ENCODE peak calls at places on chromosomes 16 and 17, in five cellular contexts. Q, D, R, B and A are unnamed samples.

GRCh38 chr16:85650864-85651811 is 37.6 kb downstream of the GINS2 start:
- DNase-seq in D (no peak), Q (no peak), R (no peak), B (peak), A (no peak)

GRCh38 chr16:80759419-80760162 is 44.8 kb downstream of the CDYL2 start:
- DNase-seq in D (no peak), R (no peak), B (no peak), Q (no peak), A (no peak)

GRCh38 chr17:39787038-39787437 is 49.3 kb downstream of the GRB7 start:
- DNase-seq in Q (no peak), R (no peak), D (no peak), B (no peak), A (no peak)

GRCh38 chr17:17119533-17119932 is 77.3 kb downstream of the MPRIP start:
- DNase-seq in Q (peak), D (no peak), B (peak), R (peak), A (no peak)

GRCh38 chr16:35559911-35560636 is 2100.7 kb downstream of the TP53TG3F start:
- DNase-seq in Q (no peak), B (no peak), R (peak), D (no peak), A (no peak)

GRCh38 chr17:1197781-1198490 is 18.2 kb upstream of the ABR start:
- DNase-seq in Q (peak), R (no peak), B (peak), D (peak), A (no peak)

GRCh38 chr16:77599793-77600415 is 122.4 kb upstream of the NUDT7 start:
- DNase-seq in Q (peak), B (no peak), D (no peak), R (peak), A (no peak)

GRCh38 chr17:73318861-73319260 is 7.1 kb upstream of the CDC42EP4 start:
- DNase-seq in D (no peak), Q (no peak), B (no peak), R (no peak), A (no peak)

GRCh38 chr17:44409309-44410028 is 20.0 kb upstream of the ITGA2B start:
- DNase-seq in B (no peak), Q (no peak), R (no peak), D (no peak), A (no peak)

GRCh38 chr17:2423271-2423670 is 22.4 kb upstream of the MNT start:
- DNase-seq in Q (no peak), R (peak), D (no peak), B (no peak), A (no peak)

GRCh38 chr17:44569459-44569858 is 12.2 kb downstream of the FZD2 start:
- DNase-seq in D (no peak), B (no peak), R (no peak), Q (no peak), A (no peak)

GRCh38 chr16:54921229-54921824 is 9.3 kb upstream of the IRX5 start:
- DNase-seq in D (no peak), B (peak), R (peak), Q (peak), A (no peak)

GRCh38 chr16:57809843-57810196 is 7.5 kb upstream of the KIFC3 start:
- DNase-seq in B (no peak), D (no peak), Q (no peak), R (peak), A (no peak)

GRCh38 chr16:29675811-29676643 is 3.0 kb upstream of the QPRT start:
- DNase-seq in Q (peak), D (no peak), R (peak), B (peak), A (no peak)

GRCh38 chr16:85310868-85311585 is 198.8 kb upstream of the CIBAR2 start:
- DNase-seq in D (no peak), Q (no peak), B (no peak), R (no peak), A (no peak)

GRCh38 chr16:27428035-27428785 is 26.2 kb downstream of the IL21R start:
- DNase-seq in Q (no peak), B (no peak), R (no peak), D (no peak), A (no peak)

GRCh38 chr16:66130296-66130910 is 236.1 kb upstream of the CDH5 start:
- DNase-seq in D (no peak), R (no peak), Q (peak), B (peak), A (peak)

GRCh38 chr17:58837699-58838098 is 82.0 kb downstream of the PPM1E start:
- DNase-seq in R (no peak), B (no peak), Q (no peak), D (no peak), A (no peak)

GRCh38 chr16:2819179-2819938 is 2.3 kb downstream of the PRSS21 start:
- DNase-seq in B (no peak), R (no peak), Q (no peak), D (no peak), A (no peak)

GRCh38 chr16:23504076-23504452 is 6.2 kb downstream of the GGA2 start:
- DNase-seq in R (peak), D (peak), B (peak), Q (peak), A (peak)

GRCh38 chr16:62872339-62872738 is 836.1 kb upstream of the CDH8 start:
- DNase-seq in B (no peak), D (no peak), Q (no peak), R (no peak), A (no peak)

GRCh38 chr17:8954339-8954738 is 11.2 kb downstream of the PIK3R5 start:
- DNase-seq in Q (no peak), R (no peak), D (peak), B (no peak), A (no peak)

GRCh38 chr17:1725642-1726511 is 1.4 kb downstream of the WDR81 start:
- DNase-seq in R (no peak), B (no peak), Q (no peak), D (no peak), A (no peak)

GRCh38 chr17:64499805-64500486 is 3.1 kb upstream of the POLG2 start:
- DNase-seq in D (no peak), B (peak), Q (peak), R (peak), A (no peak)

GRCh38 chr17:4485676-4486646 is 12.7 kb upstream of the SPNS2 start:
- DNase-seq in Q (no peak), B (no peak), R (no peak), D (no peak), A (no peak)

DNA sequence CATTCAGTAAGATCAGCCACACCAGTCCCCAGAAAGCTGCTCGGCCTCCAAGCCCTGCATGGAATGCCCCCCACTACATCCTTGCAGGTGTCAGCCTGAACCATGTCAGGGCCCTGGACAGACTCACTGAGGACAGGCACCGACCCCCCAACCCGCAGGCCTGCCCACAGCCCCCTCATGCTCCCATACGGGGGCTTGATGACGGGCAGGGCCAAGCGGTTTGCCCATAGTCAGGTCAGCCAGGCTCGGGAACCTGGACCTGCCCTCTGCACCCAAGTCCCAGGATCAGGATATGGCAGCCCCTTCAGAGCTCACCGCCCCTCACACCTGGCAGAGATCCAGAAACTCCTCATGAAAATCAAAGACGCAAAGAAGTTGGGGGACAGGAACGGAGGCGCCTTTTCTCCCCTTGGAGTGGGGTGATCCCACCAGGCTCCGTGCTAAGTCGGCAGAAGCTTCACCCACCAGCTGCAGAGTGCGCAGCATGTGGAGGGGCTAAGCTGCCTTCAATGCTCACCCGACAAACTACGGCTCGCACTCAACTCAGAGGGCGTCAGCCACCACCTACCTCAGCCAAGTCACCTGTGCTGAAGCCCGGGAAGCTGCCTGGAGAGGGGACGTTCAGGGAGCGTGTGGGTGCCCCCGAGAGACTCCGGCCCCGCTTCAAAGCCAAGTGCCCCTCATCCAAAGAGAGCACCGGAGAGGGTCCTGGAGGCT is 26.5 kb downstream of the GNPTG start:
- DNase-seq in Q (no peak), R (no peak), D (no peak), B (no peak), A (no peak)
- H3K4me3 ChIP-seq in Q (peak), R (no peak), D (peak), B (no peak), A (no peak)

GRCh38 chr16:89847930-89848297 is 19.6 kb downstream of the SPIRE2 start:
- DNase-seq in Q (no peak), R (no peak), D (no peak), B (no peak), A (no peak)

GRCh38 chr16:89855986-89856385 is 17.4 kb upstream of the TCF25 start:
- DNase-seq in Q (no peak), D (no peak), B (no peak), R (no peak), A (no peak)

GRCh38 chr16:89848974-89849373 is 20.7 kb downstream of the SPIRE2 start:
- DNase-seq in Q (no peak), R (no peak), B (no peak), D (no peak), A (no peak)

GRCh38 chr16:89855301-89855945 is 18.0 kb upstream of the TCF25 start:
- DNase-seq in Q (no peak), R (no peak), B (no peak), D (no peak), A (no peak)

DNA sequence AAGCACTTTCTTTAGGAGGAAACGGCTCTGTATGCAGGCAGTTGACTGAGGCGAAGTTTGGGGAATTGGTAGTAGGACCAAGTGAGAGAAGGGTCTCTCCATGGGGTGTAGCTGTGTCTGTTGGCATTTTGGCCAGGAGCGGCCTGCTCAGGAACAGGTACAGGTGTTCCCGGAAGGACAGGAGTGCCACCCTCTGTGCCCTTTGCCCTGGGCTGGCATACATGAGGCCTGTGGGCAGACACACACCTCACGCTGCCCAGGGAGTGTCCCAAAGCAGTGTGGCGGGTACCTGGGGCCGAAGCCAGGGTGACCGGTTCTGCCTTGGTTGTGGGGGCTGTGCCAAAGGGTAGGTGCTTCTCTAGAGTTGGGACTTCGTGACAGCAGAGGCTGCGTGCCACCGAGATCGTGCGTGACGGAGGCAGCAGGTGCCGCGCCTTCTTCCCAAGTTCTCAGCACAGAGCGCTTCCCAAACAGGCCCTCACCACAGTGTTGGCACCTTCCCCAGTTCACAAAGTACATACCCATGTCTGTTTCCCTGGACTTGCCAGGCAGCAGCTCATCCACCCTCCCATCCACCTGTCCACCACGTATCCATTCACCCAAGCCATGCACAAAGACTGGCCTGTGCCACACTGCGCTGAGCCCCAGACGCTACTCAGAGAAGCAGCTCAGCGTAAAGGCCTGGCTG is 19.9 kb upstream of the TCF25 start:
- DNase-seq in R (no peak), D (no peak), B (no peak), Q (no peak), A (no peak)
- TF ChIP-seq CTCF in R (no peak), D (no peak), B (no peak), Q (no peak), A (no peak)

GRCh38 chr16:892536-893255 is 78.1 kb downstream of the LMF1 start:
- DNase-seq in Q (peak), B (no peak), D (no peak), R (no peak), A (no peak)
- H3K4me3 ChIP-seq in Q (no peak), B (no peak), D (no peak), R (no peak), A (no peak)

GRCh38 chr16:11498683-11499082 is 88.0 kb downstream of the LITAF start:
- DNase-seq in B (no peak), R (no peak), Q (no peak), D (no peak), A (no peak)

GRCh38 chr16:11495066-11495407 is 91.7 kb downstream of the LITAF start:
- DNase-seq in Q (no peak), B (no peak), D (no peak), R (no peak), A (no peak)

GRCh38 chr16:11499295-11500089 is 87.2 kb downstream of the LITAF start:
- DNase-seq in Q (no peak), D (no peak), R (peak), B (no peak), A (no peak)

GRCh38 chr16:11497851-11498289 is 88.8 kb downstream of the LITAF start:
- DNase-seq in B (peak), D (peak), R (peak), Q (peak), A (no peak)

DNA sequence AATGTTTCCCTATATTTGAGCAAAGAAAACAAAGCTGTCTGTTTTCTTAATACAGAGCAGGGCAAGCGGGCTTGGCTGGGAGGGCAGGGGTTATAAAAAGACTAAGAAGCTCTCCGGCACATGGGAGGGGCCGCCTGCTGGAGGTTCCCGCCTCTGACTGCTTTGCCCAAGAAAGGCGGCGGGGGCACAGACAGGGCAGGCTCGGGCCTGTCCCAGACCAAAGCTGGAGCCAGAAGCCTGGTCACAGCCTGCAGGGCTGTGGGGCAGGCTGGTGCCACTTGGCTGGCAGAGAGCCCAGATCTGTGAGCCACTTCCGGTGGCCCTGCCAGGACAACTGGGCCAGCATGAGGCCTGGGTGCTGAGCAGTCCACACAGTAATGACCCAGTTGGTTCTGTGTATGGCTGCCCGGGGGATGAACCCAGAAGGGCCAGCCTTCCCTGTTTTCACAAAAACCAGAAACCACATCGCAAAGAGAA is 89.4 kb downstream of the LITAF start:
- DNase-seq in Q (peak), R (peak), D (peak), B (peak), A (peak)
- TF ChIP-seq CTCF in Q (peak), R (no peak), D (peak), B (no peak), A (peak)

GRCh38 chr17:40910441-40910841 is 25.4 kb upstream of the KRT20 start:
- DNase-seq in D (no peak), R (peak), B (peak), Q (peak), A (peak)
- H3K4me3 ChIP-seq in D (no peak), R (no peak), B (no peak), Q (no peak), A (no peak)

DNA sequence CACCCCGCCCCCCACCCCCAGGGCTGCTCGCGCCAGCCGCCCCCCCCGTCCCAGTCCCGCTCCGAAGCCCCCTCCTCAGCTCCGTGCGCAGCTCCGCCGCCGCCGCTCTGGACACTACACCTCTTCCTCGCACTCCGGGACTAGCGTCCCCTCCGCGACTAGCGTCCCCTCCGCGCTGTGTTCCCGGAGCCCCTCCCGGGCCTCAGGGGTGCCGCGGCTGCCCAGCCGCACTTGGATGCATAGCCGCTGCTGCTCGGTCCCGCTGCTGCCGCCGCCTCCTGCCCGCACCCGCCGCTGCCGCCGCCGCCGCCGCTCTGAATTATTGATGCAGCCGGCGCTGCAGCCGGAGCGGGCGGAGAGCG is at the start of gene CBLN1:
- DNase-seq in D (no peak), Q (no peak), B (no peak), R (no peak), A (no peak)
- TF ChIP-seq CTCF in D (no peak), Q (no peak), B (no peak), R (no peak), A (no peak)